ENCODE peak calls at places on chromosomes 4 and X, in four cellular contexts. U is CD8-positive, alpha-beta memory T cell; D is heart right ventricle; G is endothelial cell of umbilical vein. S is an unnamed sample.

GRCh38 chr4:147860960-147861359 is 129.1 kb downstream of the ARHGAP10 start:
- DNase-seq in U (no peak), G (no peak), D (no peak), S (no peak)

GRCh38 chr4:23235613-23236390 is 543.1 kb downstream of the GBA3 start:
- DNase-seq in U (no peak), G (no peak), D (no peak), S (no peak)

GRCh38 chr4:55303818-55304217 is 42.2 kb upstream of the SRD5A3 start:
- DNase-seq in U (no peak), D (peak; percentile 10), G (peak; percentile 77), S (no peak)

GRCh38 chrX:100642296-100642695 is 1.7 kb upstream of the SRPX2 start:
- DNase-seq in U (no peak), D (no peak), G (peak; percentile 19), S (no peak)

GRCh38 chrX:77119706-77120105 is 327.5 kb upstream of the FGF16 start:
- DNase-seq in G (no peak), D (no peak), U (no peak), S (no peak)

GRCh38 chrX:111447298-111447697 is 35.3 kb upstream of the DCX start:
- DNase-seq in U (no peak), D (no peak), G (no peak), S (no peak)

GRCh38 chr4:184763150-184763780 is 29.4 kb upstream of the CENPU start:
- DNase-seq in U (no peak), D (no peak), G (no peak), S (no peak)

GRCh38 chrX:29699214-29699613 is 516.1 kb upstream of the MAGEB2 start:
- DNase-seq in D (no peak), G (no peak), U (no peak), S (no peak)

GRCh38 chrX:43349363-43349762 is 306.7 kb upstream of the MAOA start:
- DNase-seq in G (peak; percentile 30), D (no peak), U (peak; percentile 5), S (no peak)

GRCh38 chr4:126213996-126214395 is 899.2 kb downstream of the FAT4 start:
- DNase-seq in G (no peak), D (no peak), U (no peak), S (no peak)

GRCh38 chrX:39857780-39858179 is 240.0 kb downstream of the BCOR start:
- DNase-seq in D (no peak), G (no peak), U (no peak), S (no peak)
- H3K4me1 ChIP-seq in D (peaks cover 2% of the 10 kb centered on the region), G (peaks cover 30% of the 10 kb centered on the region), U (peaks cover 41% of the 10 kb centered on the region), S (peaks cover 4% of the 10 kb centered on the region)

GRCh38 chr4:38132843-38133662 is 172.9 kb downstream of the PTTG2 start:
- DNase-seq in U (no peak), D (no peak), G (no peak), S (no peak)

GRCh38 chr4:38132140-38132673 is 172.0 kb downstream of the PTTG2 start:
- DNase-seq in U (peak; percentile 50), D (peak; percentile 55), G (peak; percentile 92), S (no peak)

GRCh38 chr4:38135201-38135600 is 175.0 kb downstream of the PTTG2 start:
- DNase-seq in D (no peak), U (no peak), G (no peak), S (no peak)

GRCh38 chr4:38131371-38132139 is 171.4 kb downstream of the PTTG2 start:
- DNase-seq in D (no peak), U (peak; percentile 57), G (peak; percentile 31), S (no peak)

GRCh38 chr4:38133711-38134480 is 173.7 kb downstream of the PTTG2 start:
- DNase-seq in G (no peak), U (no peak), D (no peak), S (no peak)
- H3K4me1 ChIP-seq in G (peaks cover 10% of the 10 kb centered on the region), U (peaks cover 43% of the 10 kb centered on the region), D (no peaks in the 10 kb centered on the region), S (peaks cover 5% of the 10 kb centered on the region)

GRCh38 chr4:85672116-85672515 is 197.2 kb downstream of the ARHGAP24 start:
- DNase-seq in U (no peak), D (no peak), G (no peak), S (no peak)
- H3K4me1 ChIP-seq in U (no peaks in the 10 kb centered on the region), D (no peaks in the 10 kb centered on the region), G (no peaks in the 10 kb centered on the region), S (no peaks in the 10 kb centered on the region)

GRCh38 chrX:28549839-28550238 is 37.4 kb upstream of the IL1RAPL1 start:
- DNase-seq in U (no peak), G (no peak), D (no peak), S (no peak)

GRCh38 chrX:28550331-28550872 is 36.8 kb upstream of the IL1RAPL1 start:
- DNase-seq in G (no peak), U (no peak), D (no peak), S (no peak)

GRCh38 chrX:28552882-28553829 is 34.1 kb upstream of the IL1RAPL1 start:
- DNase-seq in G (no peak), U (no peak), D (no peak), S (no peak)

GRCh38 chrX:28552322-28552721 is 34.9 kb upstream of the IL1RAPL1 start:
- DNase-seq in U (no peak), G (no peak), D (no peak), S (no peak)
- H3K4me1 ChIP-seq in U (no peaks in the 10 kb centered on the region), G (no peaks in the 10 kb centered on the region), D (no peaks in the 10 kb centered on the region), S (no peaks in the 10 kb centered on the region)

S was measured in RWPE2.